ENCODE peak calls at places on chromosomes 7 and 10, in five cellular contexts. N is non-pigmented ciliary epithelial cell; P is effector memory CD8-positive, alpha-beta T cell; C is GM23338; E is HT1080. I is an unnamed sample.

GRCh38 chr10:61024801-61025201 is 80.8 kb upstream of the RHOBTB1 start:
- DNase-seq in N (no peak), P (no peak), C (peak), E (no peak), I (no peak)

GRCh38 chr10:96721207-96721572 is 876 bp upstream of the PIK3AP1 start:
- DNase-seq in N (no peak), P (no peak), C (peak), E (no peak), I (no peak)

GRCh38 chr7:38950309-38950708 is 27.4 kb upstream of the POU6F2 start:
- DNase-seq in N (no peak), P (no peak), C (no peak), E (no peak), I (no peak)

GRCh38 chr10:95425592-95426465 is 135.0 kb upstream of the PDLIM1 start:
- DNase-seq in N (no peak), P (no peak), C (no peak), E (no peak), I (no peak)

GRCh38 chr10:79298403-79299244 is 48.6 kb upstream of the PPIF start:
- DNase-seq in N (peak), P (no peak), C (no peak), E (peak), I (peak)

GRCh38 chr10:118835682-118836326 is 81.0 kb upstream of the CACUL1 start:
- DNase-seq in N (peak), P (no peak), C (no peak), E (peak), I (no peak)

GRCh38 chr7:34928052-34928451 is 109.2 kb downstream of the DPY19L1 start:
- DNase-seq in N (no peak), P (peak), C (peak), E (peak), I (no peak)

GRCh38 chr7:8305625-8306388 is 43.8 kb upstream of the ICA1 start:
- DNase-seq in N (no peak), P (no peak), C (no peak), E (peak), I (no peak)

GRCh38 chr10:42519079-42519478 is 119.3 kb downstream of the ZNF33B start:
- DNase-seq in N (no peak), P (no peak), C (no peak), E (no peak), I (no peak)

I was measured in BJ.